ENCODE peak calls at places on chromosomes 11 and 22, in ten cellular contexts. I is EH; E is NCI-H2029; O is fibroblast of mammary gland; F is activated CD4-positive, alpha-beta T cell treated with anti-CD3 and anti-CD28 coated beads for 4 hours; D is T follicular helper cell; T is stimulated activated CD4-positive, alpha-beta T cell treated with anti-CD3 and anti-CD28 coated beads, Interleukin-2, amount 100 ng/mL, for 48 hours; B is CD4-positive, alpha-beta memory T cell; J is AML-193; C is body of pancreas. Y is an unnamed sample.

GRCh38 chr11:77687088-77687487 is 49.5 kb upstream of the CLNS1A start:
- DNase-seq in I (no peak), E (no peak), O (no peak), F (no peak), D (no peak), T (no peak), B (no peak), J (no peak), C (no peak), Y (no peak)

GRCh38 chr11:129143335-129143734 is 48.8 kb downstream of the ARHGAP32 start:
- DNase-seq in I (peak), E (no peak), O (peak), F (no peak), D (no peak), T (no peak), B (no peak), J (no peak), C (peak), Y (no peak)

GRCh38 chr22:38398609-38399401 is 56.2 kb downstream of the KCNJ4 start:
- DNase-seq in I (peak), E (peak), O (peak), F (peak), D (peak), T (peak), B (peak), J (peak), C (peak), Y (peak)

GRCh38 chr22:20316844-20317401 is 2.9 kb downstream of the DGCR6L start:
- DNase-seq in I (no peak), E (no peak), O (no peak), F (peak), D (no peak), T (no peak), B (no peak), J (no peak), C (no peak), Y (no peak)

GRCh38 chr22:18975434-18976196 is 39.5 kb upstream of the PRODH start:
- DNase-seq in I (no peak), E (no peak), O (no peak), F (no peak), D (no peak), T (no peak), B (no peak), J (no peak), C (peak), Y (no peak)

GRCh38 chr22:39472570-39473556 is 16.1 kb downstream of the MGAT3 start:
- DNase-seq in I (no peak), E (peak), O (no peak), F (no peak), D (no peak), T (no peak), B (no peak), J (no peak), C (peak), Y (peak)

GRCh38 chr11:112113539-112114457 is 27.1 kb downstream of the SDHD start:
- DNase-seq in I (peak), E (peak), O (peak), F (no peak), D (no peak), T (no peak), B (peak), J (peak), C (no peak), Y (peak)

GRCh38 chr22:48931452-48931851 is 896.2 kb downstream of the BRD1 start:
- DNase-seq in I (no peak), E (no peak), O (no peak), F (no peak), D (no peak), T (no peak), B (no peak), J (no peak), C (no peak), Y (no peak)

GRCh38 chr11:122162095-122162494 is 46.1 kb upstream of the BLID start:
- DNase-seq in I (peak), E (no peak), O (peak), F (no peak), D (no peak), T (no peak), B (no peak), J (no peak), C (no peak), Y (no peak)

GRCh38 chr11:57082125-57082524 is 93.4 kb downstream of the OR5AK2 start:
- DNase-seq in I (no peak), E (no peak), O (no peak), F (no peak), D (no peak), T (no peak), B (no peak), J (no peak), C (no peak), Y (no peak)

GRCh38 chr22:32411388-32411787 is 659 bp downstream of the RTCB start:
- DNase-seq in I (peak), E (no peak), O (peak), F (peak), D (no peak), T (peak), B (peak), J (no peak), C (no peak), Y (no peak)

GRCh38 chr11:68471360-68472340 is 11.1 kb downstream of the PPP6R3 start:
- DNase-seq in I (peak), E (no peak), O (peak), F (peak), D (no peak), T (peak), B (peak), J (peak), C (no peak), Y (no peak)

GRCh38 chr22:49021097-49021925 is 806.4 kb downstream of the BRD1 start:
- DNase-seq in I (no peak), E (no peak), O (no peak), F (no peak), D (no peak), T (no peak), B (no peak), J (no peak), C (no peak), Y (no peak)

GRCh38 chr11:106305458-106305857 is 228.0 kb downstream of the AASDHPPT start:
- DNase-seq in I (no peak), E (no peak), O (no peak), F (no peak), D (no peak), T (no peak), B (no peak), J (no peak), C (no peak), Y (no peak)

GRCh38 chr11:76768091-76769047 is 14.8 kb upstream of the TSKU start:
- DNase-seq in I (peak), E (peak), O (peak), F (no peak), D (no peak), T (no peak), B (peak), J (peak), C (peak), Y (no peak)

GRCh38 chr11:1090600-1091331 is 16.1 kb downstream of the MUC2 start:
- DNase-seq in I (no peak), E (no peak), O (no peak), F (no peak), D (no peak), T (no peak), B (no peak), J (no peak), C (no peak), Y (no peak)

GRCh38 chr11:55773138-55773537 is at the start of gene OR5D13:
- DNase-seq in I (no peak), E (no peak), O (no peak), F (no peak), D (no peak), T (no peak), B (no peak), J (no peak), C (no peak), Y (no peak)

GRCh38 chr11:114209904-114210303 is 86.3 kb upstream of the NNMT start:
- DNase-seq in I (no peak), E (no peak), O (no peak), F (no peak), D (no peak), T (no peak), B (no peak), J (no peak), C (peak), Y (no peak)

GRCh38 chr11:87185228-87185627 is 147.5 kb downstream of the TMEM135 start:
- DNase-seq in I (no peak), E (no peak), O (no peak), F (no peak), D (no peak), T (no peak), B (no peak), J (no peak), C (no peak), Y (no peak)

GRCh38 chr11:10413268-10413667 is 41.8 kb upstream of the AMPD3 start:
- DNase-seq in I (peak), E (peak), O (no peak), F (peak), D (peak), T (peak), B (peak), J (peak), C (no peak), Y (no peak)

GRCh38 chr22:40346178-40347064 is at the start of gene ADSL:
- DNase-seq in I (peak), E (peak), O (peak), F (peak), D (peak), T (peak), B (peak), J (peak), C (peak), Y (peak)

GRCh38 chr22:20096574-20097420 is 16.8 kb downstream of the DGCR8 start:
- DNase-seq in I (no peak), E (no peak), O (no peak), F (no peak), D (no peak), T (no peak), B (no peak), J (no peak), C (no peak), Y (no peak)

GRCh38 chr11:74321487-74322188 is 10.2 kb upstream of the P4HA3 start:
- DNase-seq in I (peak), E (peak), O (peak), F (no peak), D (no peak), T (peak), B (peak), J (peak), C (peak), Y (no peak)

GRCh38 chr11:45254070-45254469 is 32.1 kb downstream of the SYT13 start:
- DNase-seq in I (peak), E (no peak), O (no peak), F (no peak), D (no peak), T (no peak), B (no peak), J (no peak), C (no peak), Y (no peak)

GRCh38 chr11:61482513-61482912 is 26.0 kb upstream of the LRRC10B start:
- DNase-seq in I (no peak), E (no peak), O (no peak), F (no peak), D (no peak), T (peak), B (no peak), J (no peak), C (peak), Y (peak)

GRCh38 chr11:96949464-96949863 is 559.7 kb downstream of the JRKL start:
- DNase-seq in I (no peak), E (no peak), O (no peak), F (no peak), D (no peak), T (no peak), B (no peak), J (no peak), C (no peak), Y (no peak)

GRCh38 chr11:8544807-8545206 is 49.2 kb downstream of the STK33 start:
- DNase-seq in I (no peak), E (no peak), O (no peak), F (no peak), D (no peak), T (no peak), B (no peak), J (no peak), C (no peak), Y (no peak)

GRCh38 chr22:36588285-36588684 is 59.3 kb upstream of the EIF3D start:
- DNase-seq in I (no peak), E (no peak), O (no peak), F (no peak), D (no peak), T (no peak), B (no peak), J (no peak), C (no peak), Y (no peak)

GRCh38 chr11:107804219-107804618 is 54.4 kb downstream of the SLC35F2 start:
- DNase-seq in I (no peak), E (no peak), O (no peak), F (no peak), D (no peak), T (no peak), B (no peak), J (no peak), C (no peak), Y (no peak)

GRCh38 chr11:119361056-119361787 is 14.7 kb upstream of the MFRP start:
- DNase-seq in I (peak), E (peak), O (peak), F (no peak), D (no peak), T (peak), B (no peak), J (no peak), C (peak), Y (no peak)

GRCh38 chr11:12019867-12020416 is 11.5 kb upstream of the DKK3 start:
- DNase-seq in I (no peak), E (no peak), O (no peak), F (no peak), D (no peak), T (no peak), B (no peak), J (no peak), C (no peak), Y (no peak)

GRCh38 chr11:130449996-130450419 is 1.6 kb downstream of the ADAMTS15 start:
- DNase-seq in I (peak), E (no peak), O (peak), F (no peak), D (no peak), T (no peak), B (no peak), J (no peak), C (peak), Y (no peak)

GRCh38 chr11:75275581-75275980 is 35.0 kb downstream of the TPBGL start:
- DNase-seq in I (no peak), E (no peak), O (no peak), F (peak), D (peak), T (peak), B (peak), J (no peak), C (peak), Y (no peak)

Y was measured in GM19239.